ENCODE peak calls at places on chromosomes 6 and 20, in six cellular contexts. K, M, J, B, Z and C are unnamed samples.

GRCh38 chr6:158630944-158631616 is 13.5 kb downstream of the DYNLT1 start:
- DNase-seq in M (no peak), J (no peak), K (no peak), B (no peak), Z (no peak), C (no peak)

GRCh38 chr6:57324538-57324937 is 7.1 kb downstream of the PRIM2 start:
- DNase-seq in M (no peak), J (no peak), K (peak; percentile 46), B (no peak), Z (peak; percentile 3), C (no peak)

GRCh38 chr6:56638760-56639159 is 3.9 kb downstream of the DST start:
- DNase-seq in K (no peak), J (peak; percentile 70), B (no peak), M (no peak), Z (no peak), C (no peak)

GRCh38 chr6:140285998-140286690 is 911.7 kb upstream of the CITED2 start:
- DNase-seq in Z (no peak), B (no peak), M (no peak), J (no peak), K (no peak), C (no peak)

GRCh38 chr6:159077123-159077522 is 32.3 kb upstream of the TAGAP start:
- DNase-seq in Z (no peak), J (no peak), M (no peak), B (no peak), K (no peak), C (no peak)

GRCh38 chr6:28134015-28134414 is 7.7 kb upstream of the ZKSCAN8 start:
- DNase-seq in B (no peak), J (no peak), M (peak; percentile 18), K (peak; percentile 67), Z (peak; percentile 20), C (no peak)

GRCh38 chr6:30647802-30648460 is 998 bp downstream of the C6orf136 start:
- DNase-seq in J (no peak), B (no peak), Z (peak; percentile 58), K (no peak), M (no peak), C (no peak)

GRCh38 chr6:101705866-101706265 is 312.4 kb downstream of the GRIK2 start:
- DNase-seq in B (no peak), Z (no peak), K (no peak), M (no peak), J (no peak), C (no peak)

GRCh38 chr20:47156431-47156841 is 200.1 kb downstream of the ZMYND8 start:
- DNase-seq in B (no peak), J (no peak), M (no peak), K (no peak), Z (no peak), C (no peak)

GRCh38 chr6:706161-706560 is 13.2 kb upstream of the EXOC2 start:
- DNase-seq in B (no peak), K (peak; percentile 51), J (no peak), M (no peak), Z (no peak), C (no peak)

GRCh38 chr20:47682916-47683315 is 102.4 kb downstream of the SULF2 start:
- DNase-seq in B (no peak), K (no peak), M (no peak), Z (no peak), J (no peak), C (no peak)

GRCh38 chr6:132314432-132314831 is 86.8 kb downstream of the MOXD1 start:
- DNase-seq in M (no peak), J (no peak), B (no peak), Z (no peak), K (no peak), C (no peak)

GRCh38 chr6:41284726-41285125 is 1.8 kb downstream of the TREM1 start:
- DNase-seq in J (peak; percentile 23), Z (no peak), K (peak; percentile 13), M (no peak), B (peak; percentile 38), C (no peak)

GRCh38 chr6:33885121-33886057 is 81.6 kb upstream of the MLN start:
- DNase-seq in K (peak; percentile 12), Z (no peak), J (no peak), B (no peak), M (no peak), C (no peak)

GRCh38 chr6:131660195-131660594 is 23.1 kb downstream of the ENPP3 start:
- DNase-seq in B (no peak), Z (no peak), J (no peak), M (no peak), K (peak; percentile 28), C (no peak)

GRCh38 chr20:11144114-11144513 is 470.3 kb upstream of the JAG1 start:
- DNase-seq in Z (no peak), M (no peak), K (peak; percentile 14), J (no peak), B (no peak), C (no peak)

GRCh38 chr6:7334685-7335084 is 21.7 kb upstream of the SSR1 start:
- DNase-seq in K (no peak), M (no peak), J (no peak), Z (no peak), B (no peak), C (no peak)